ENCODE peak calls at places on chromosomes 3 and 15, in eight cellular contexts. One of them, this sample, is unnamed. For H3K27me3, the result is how much of the 10 kb centered on the place peaks cover.

GRCh38 chr15:101111570-101112262 is 140.1 kb downstream of the CHSY1 start:
- DNase-seq in A673: no peak
- DNase-seq in Peyer's patch: no peak
- DNase-seq in H9: no peak
- DNase-seq in cardiac muscle cell: no peak
- DNase-seq in BJ: no peak
- DNase-seq in thyroid gland: no peak
- DNase-seq in ovary: no peak
- DNase-seq in this sample: no peak

GRCh38 chr3:129039271-129040038 is 21.1 kb upstream of the GP9 start:
- DNase-seq in A673: peak
- DNase-seq in Peyer's patch: no peak
- DNase-seq in H9: no peak
- DNase-seq in cardiac muscle cell: peak
- DNase-seq in BJ: no peak
- DNase-seq in thyroid gland: peak
- DNase-seq in ovary: peak
- DNase-seq in this sample: no peak

GRCh38 chr3:6737223-6737994 is 123.5 kb upstream of the GRM7 start:
- DNase-seq in A673: no peak
- DNase-seq in Peyer's patch: no peak
- DNase-seq in H9: no peak
- DNase-seq in cardiac muscle cell: peak
- DNase-seq in BJ: no peak
- DNase-seq in thyroid gland: no peak
- DNase-seq in ovary: no peak
- DNase-seq in this sample: no peak

GRCh38 chr15:35173444-35174118 is 88.5 kb upstream of the NANOGP8 start:
- DNase-seq in A673: no peak
- DNase-seq in Peyer's patch: no peak
- DNase-seq in H9: no peak
- DNase-seq in cardiac muscle cell: no peak
- DNase-seq in BJ: no peak
- DNase-seq in thyroid gland: no peak
- DNase-seq in ovary: no peak
- DNase-seq in this sample: no peak

GRCh38 chr3:191330309-191330712 is at the start of gene UTS2B:
- DNase-seq in A673: peak
- DNase-seq in Peyer's patch: no peak
- DNase-seq in H9: no peak
- DNase-seq in cardiac muscle cell: no peak
- DNase-seq in BJ: no peak
- DNase-seq in thyroid gland: no peak
- DNase-seq in ovary: no peak
- DNase-seq in this sample: no peak

GRCh38 chr15:49101536-49101935 is 53.9 kb downstream of the COPS2 start:
- DNase-seq in A673: no peak
- DNase-seq in Peyer's patch: no peak
- DNase-seq in H9: no peak
- DNase-seq in cardiac muscle cell: no peak
- DNase-seq in BJ: peak
- DNase-seq in thyroid gland: no peak
- DNase-seq in ovary: no peak
- DNase-seq in this sample: no peak

GRCh38 chr15:75661041-75661778 is 13.5 kb downstream of the SNX33 start:
- DNase-seq in A673: no peak
- DNase-seq in Peyer's patch: peak
- DNase-seq in H9: peak
- DNase-seq in cardiac muscle cell: no peak
- DNase-seq in BJ: peak
- DNase-seq in thyroid gland: peak
- DNase-seq in ovary: peak
- DNase-seq in this sample: peak

GRCh38 chr15:42616107-42616506 is 40.7 kb downstream of the STARD9 start:
- DNase-seq in A673: no peak
- DNase-seq in Peyer's patch: no peak
- DNase-seq in H9: no peak
- DNase-seq in cardiac muscle cell: no peak
- DNase-seq in BJ: no peak
- DNase-seq in thyroid gland: no peak
- DNase-seq in ovary: no peak
- DNase-seq in this sample: no peak

GRCh38 chr15:63494406-63494805 is 10.0 kb upstream of the USP3 start:
- DNase-seq in A673: no peak
- DNase-seq in Peyer's patch: no peak
- DNase-seq in H9: no peak
- DNase-seq in cardiac muscle cell: no peak
- DNase-seq in BJ: no peak
- DNase-seq in thyroid gland: no peak
- DNase-seq in ovary: no peak
- DNase-seq in this sample: no peak

GRCh38 chr3:123801474-123801873 is 82.7 kb downstream of the MYLK start:
- DNase-seq in A673: no peak
- DNase-seq in Peyer's patch: no peak
- DNase-seq in H9: no peak
- DNase-seq in cardiac muscle cell: no peak
- DNase-seq in BJ: no peak
- DNase-seq in thyroid gland: no peak
- DNase-seq in ovary: no peak
- DNase-seq in this sample: no peak

GRCh38 chr3:123805504-123805903 is 78.6 kb downstream of the MYLK start:
- DNase-seq in A673: no peak
- DNase-seq in Peyer's patch: peak
- DNase-seq in H9: no peak
- DNase-seq in cardiac muscle cell: no peak
- DNase-seq in BJ: no peak
- DNase-seq in thyroid gland: no peak
- DNase-seq in ovary: no peak
- DNase-seq in this sample: no peak

GRCh38 chr3:123802007-123802630 is 82.0 kb downstream of the MYLK start:
- DNase-seq in A673: no peak
- DNase-seq in Peyer's patch: no peak
- DNase-seq in H9: no peak
- DNase-seq in cardiac muscle cell: no peak
- DNase-seq in BJ: no peak
- DNase-seq in thyroid gland: no peak
- DNase-seq in ovary: no peak
- DNase-seq in this sample: no peak

GRCh38 chr3:123804676-123805075 is 79.5 kb downstream of the MYLK start:
- DNase-seq in A673: no peak
- DNase-seq in Peyer's patch: no peak
- DNase-seq in H9: no peak
- DNase-seq in cardiac muscle cell: no peak
- DNase-seq in BJ: no peak
- DNase-seq in thyroid gland: no peak
- DNase-seq in ovary: no peak
- DNase-seq in this sample: no peak

DNA sequence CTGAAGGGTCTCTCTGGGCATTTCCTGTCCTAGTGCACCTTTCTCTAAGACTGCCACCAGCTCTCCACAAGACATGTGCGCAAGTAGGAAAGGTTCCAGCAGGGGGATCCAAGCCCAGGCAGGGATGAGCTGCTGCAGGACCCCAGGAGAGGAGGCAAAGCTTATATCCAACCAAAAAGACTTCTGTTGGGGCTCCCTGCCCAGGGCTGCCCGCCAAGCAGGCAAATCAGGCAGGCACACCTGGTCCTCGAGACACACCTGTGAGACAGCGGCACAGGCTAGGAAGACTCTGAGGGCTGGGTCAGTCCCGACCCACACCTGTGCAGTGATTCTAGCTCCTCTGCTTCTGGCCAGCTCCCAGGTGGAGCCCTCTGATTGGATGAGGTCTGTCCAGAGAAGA is 80.6 kb downstream of the MYLK start:
- DNase-seq in A673: no peak
- DNase-seq in Peyer's patch: no peak
- DNase-seq in H9: peak
- DNase-seq in cardiac muscle cell: no peak
- DNase-seq in BJ: no peak
- DNase-seq in thyroid gland: no peak
- DNase-seq in ovary: no peak
- DNase-seq in this sample: no peak
- TF ChIP-seq CTCF in A673: no peak
- TF ChIP-seq CTCF in Peyer's patch: no peak
- TF ChIP-seq CTCF in H9: peak
- TF ChIP-seq CTCF in cardiac muscle cell: no peak
- TF ChIP-seq CTCF in BJ: no peak
- TF ChIP-seq CTCF in thyroid gland: no peak
- TF ChIP-seq CTCF in ovary: no peak
- TF ChIP-seq CTCF in this sample: no peak

GRCh38 chr15:74130089-74130848 is at the start of gene ISLR2:
- DNase-seq in A673: peak
- DNase-seq in Peyer's patch: no peak
- DNase-seq in H9: no peak
- DNase-seq in cardiac muscle cell: peak
- DNase-seq in BJ: no peak
- DNase-seq in thyroid gland: no peak
- DNase-seq in ovary: no peak
- DNase-seq in this sample: no peak
- H3K27me3 ChIP-seq in A673: half or more
- H3K27me3 ChIP-seq in Peyer's patch: under half
- H3K27me3 ChIP-seq in H9: half or more
- H3K27me3 ChIP-seq in cardiac muscle cell: half or more
- H3K27me3 ChIP-seq in BJ: half or more
- H3K27me3 ChIP-seq in thyroid gland: under half
- H3K27me3 ChIP-seq in ovary: under half
- H3K27me3 ChIP-seq in this sample: half or more

GRCh38 chr15:25787855-25788521 is 75.1 kb downstream of the ATP10A start:
- DNase-seq in A673: no peak
- DNase-seq in Peyer's patch: peak
- DNase-seq in H9: no peak
- DNase-seq in cardiac muscle cell: no peak
- DNase-seq in BJ: no peak
- DNase-seq in thyroid gland: no peak
- DNase-seq in ovary: no peak
- DNase-seq in this sample: no peak
- TF ChIP-seq CTCF in A673: no peak
- TF ChIP-seq CTCF in Peyer's patch: no peak
- TF ChIP-seq CTCF in H9: no peak
- TF ChIP-seq CTCF in cardiac muscle cell: no peak
- TF ChIP-seq CTCF in BJ: no peak
- TF ChIP-seq CTCF in thyroid gland: no peak
- TF ChIP-seq CTCF in ovary: no peak
- TF ChIP-seq CTCF in this sample: no peak

GRCh38 chr15:70420421-70421196 is 322.9 kb upstream of the TLE3 start:
- DNase-seq in A673: peak
- DNase-seq in Peyer's patch: no peak
- DNase-seq in H9: peak
- DNase-seq in cardiac muscle cell: peak
- DNase-seq in BJ: no peak
- DNase-seq in thyroid gland: no peak
- DNase-seq in ovary: no peak
- DNase-seq in this sample: no peak

GRCh38 chr15:70415330-70415884 is 317.7 kb upstream of the TLE3 start:
- DNase-seq in A673: no peak
- DNase-seq in Peyer's patch: peak
- DNase-seq in H9: no peak
- DNase-seq in cardiac muscle cell: no peak
- DNase-seq in BJ: no peak
- DNase-seq in thyroid gland: no peak
- DNase-seq in ovary: no peak
- DNase-seq in this sample: no peak

GRCh38 chr15:70417536-70417935 is 319.8 kb upstream of the TLE3 start:
- DNase-seq in A673: no peak
- DNase-seq in Peyer's patch: no peak
- DNase-seq in H9: no peak
- DNase-seq in cardiac muscle cell: peak
- DNase-seq in BJ: no peak
- DNase-seq in thyroid gland: no peak
- DNase-seq in ovary: no peak
- DNase-seq in this sample: no peak

GRCh38 chr15:70419046-70419445 is 321.3 kb upstream of the TLE3 start:
- DNase-seq in A673: peak
- DNase-seq in Peyer's patch: no peak
- DNase-seq in H9: no peak
- DNase-seq in cardiac muscle cell: no peak
- DNase-seq in BJ: no peak
- DNase-seq in thyroid gland: no peak
- DNase-seq in ovary: no peak
- DNase-seq in this sample: no peak

GRCh38 chr15:70416851-70417250 is 319.1 kb upstream of the TLE3 start:
- DNase-seq in A673: no peak
- DNase-seq in Peyer's patch: no peak
- DNase-seq in H9: no peak
- DNase-seq in cardiac muscle cell: no peak
- DNase-seq in BJ: no peak
- DNase-seq in thyroid gland: no peak
- DNase-seq in ovary: no peak
- DNase-seq in this sample: no peak
- H3K27me3 ChIP-seq in A673: under half
- H3K27me3 ChIP-seq in Peyer's patch: under half
- H3K27me3 ChIP-seq in H9: under half
- H3K27me3 ChIP-seq in cardiac muscle cell: under half
- H3K27me3 ChIP-seq in BJ: under half
- H3K27me3 ChIP-seq in thyroid gland: under half
- H3K27me3 ChIP-seq in ovary: under half
- H3K27me3 ChIP-seq in this sample: half or more

DNA sequence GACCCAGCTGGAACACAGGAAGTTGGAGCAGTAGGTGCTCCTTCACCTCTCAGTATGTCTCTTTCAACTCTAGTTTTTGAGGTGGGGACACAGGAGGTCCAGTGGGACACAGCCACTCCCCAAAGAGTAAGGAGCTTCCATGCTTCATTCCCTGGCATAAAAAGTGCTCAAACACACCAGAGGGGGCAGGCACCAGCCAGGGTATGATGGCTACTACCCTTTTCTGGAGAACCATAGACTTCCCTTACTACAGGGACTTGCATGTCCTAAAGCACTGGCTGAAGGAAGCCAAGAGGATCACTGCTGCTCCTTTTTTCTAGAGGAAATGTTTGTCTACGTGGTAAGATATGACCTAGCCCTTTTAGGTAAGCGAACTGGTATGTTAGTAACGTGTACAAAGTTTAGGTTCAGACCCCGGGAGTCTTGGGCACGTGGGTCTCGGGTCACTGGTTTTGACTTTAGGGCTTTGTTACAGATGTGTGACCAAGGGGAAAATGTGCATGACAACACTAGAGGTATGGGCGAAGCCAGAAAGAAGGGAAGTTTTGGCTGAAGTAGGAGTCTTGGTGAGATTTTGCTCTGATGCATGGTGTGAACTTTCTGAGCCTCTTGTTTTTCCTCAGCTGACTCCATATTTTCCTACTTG is 11.9 kb downstream of the IL17RB start:
- DNase-seq in A673: no peak
- DNase-seq in Peyer's patch: no peak
- DNase-seq in H9: no peak
- DNase-seq in cardiac muscle cell: no peak
- DNase-seq in BJ: no peak
- DNase-seq in thyroid gland: no peak
- DNase-seq in ovary: no peak
- DNase-seq in this sample: no peak
- TF ChIP-seq CTCF in A673: no peak
- TF ChIP-seq CTCF in Peyer's patch: no peak
- TF ChIP-seq CTCF in H9: peak
- TF ChIP-seq CTCF in cardiac muscle cell: no peak
- TF ChIP-seq CTCF in BJ: no peak
- TF ChIP-seq CTCF in thyroid gland: no peak
- TF ChIP-seq CTCF in ovary: no peak
- TF ChIP-seq CTCF in this sample: no peak

DNA sequence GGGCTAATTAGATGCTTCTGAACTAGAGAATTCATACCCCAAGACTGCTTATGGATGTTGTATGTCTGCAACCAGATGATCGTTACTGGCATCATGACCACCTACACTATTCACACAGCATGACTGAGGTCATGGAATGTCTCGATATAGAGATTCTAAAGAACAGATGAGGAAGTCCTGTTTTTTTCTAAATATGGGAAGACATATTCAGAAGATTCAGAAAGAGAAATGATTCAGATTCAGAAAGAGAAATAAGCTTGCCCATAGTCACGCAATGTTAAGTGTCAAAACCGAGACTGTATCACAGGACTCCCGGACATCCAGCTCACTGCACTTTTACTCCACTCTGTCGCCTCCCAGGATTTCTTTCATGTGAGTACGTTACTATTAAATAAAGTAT is 136.2 kb downstream of the TPRG1 start:
- DNase-seq in A673: no peak
- DNase-seq in Peyer's patch: no peak
- DNase-seq in H9: no peak
- DNase-seq in cardiac muscle cell: no peak
- DNase-seq in BJ: no peak
- DNase-seq in thyroid gland: no peak
- DNase-seq in ovary: no peak
- DNase-seq in this sample: no peak
- H3K27me3 ChIP-seq in A673: under half
- H3K27me3 ChIP-seq in Peyer's patch: under half
- H3K27me3 ChIP-seq in H9: under half
- H3K27me3 ChIP-seq in cardiac muscle cell: under half
- H3K27me3 ChIP-seq in BJ: under half
- H3K27me3 ChIP-seq in thyroid gland: under half
- H3K27me3 ChIP-seq in ovary: under half
- H3K27me3 ChIP-seq in this sample: under half

This sample was measured in kidney epithelial cell.